ENCODE peak calls at places on chromosomes 13 and 19, in five cellular contexts. I is neuronal stem cell, O is trophoblast cell, M is H1, X is mesenchymal stem cell. P is an unnamed sample.

GRCh38 chr13:49400755-49401659 is 42.9 kb downstream of the CAB39L start:
- DNase-seq in X (peak; percentile 93), M (no peak), O (peak; percentile 70), I (peak; percentile 14), P (no peak)

GRCh38 chr19:11450570-11451326 is 15.3 kb downstream of the PRKCSH start:
- DNase-seq in X (no peak), O (no peak), I (no peak), M (no peak), P (peak; percentile 29)

GRCh38 chr13:36882829-36883390 is 37.1 kb downstream of the SMAD9 start:
- DNase-seq in O (no peak), M (no peak), X (no peak), I (no peak), P (no peak)

GRCh38 chr19:8221161-8221560 is 12.0 kb downstream of the CERS4 start:
- DNase-seq in X (no peak), M (no peak), I (no peak), O (no peak), P (no peak)

GRCh38 chr13:37023871-37024270 is 23.3 kb downstream of the EXOSC8 start:
- DNase-seq in I (no peak), M (no peak), X (peak; percentile 9), O (no peak), P (no peak)

GRCh38 chr19:44570984-44571684 is 41.7 kb upstream of the CEACAM20 start:
- DNase-seq in M (no peak), O (peak; percentile 75), I (peak; percentile 70), X (peak; percentile 83), P (peak; percentile 77)

GRCh38 chr19:42284641-42285341 is 15.7 kb downstream of the CIC start:
- DNase-seq in O (no peak), M (no peak), I (peak; percentile 29), X (peak; percentile 28), P (peak; percentile 35)

GRCh38 chr13:26584713-26585112 is 27.2 kb downstream of the WASF3 start:
- DNase-seq in I (no peak), X (peak; percentile 57), O (no peak), M (no peak), P (no peak)

GRCh38 chr19:19505669-19506326 is 9.6 kb downstream of the TSSK6 start:
- DNase-seq in O (no peak), I (no peak), X (no peak), M (no peak), P (no peak)

GRCh38 chr13:70792121-70792520 is 683.9 kb upstream of the KLHL1 start:
- DNase-seq in M (no peak), I (no peak), X (no peak), O (no peak), P (no peak)

GRCh38 chr13:75279834-75280369 is 202.1 kb downstream of the TBC1D4 start:
- DNase-seq in O (no peak), I (no peak), X (no peak), M (no peak), P (no peak)

GRCh38 chr13:30895773-30896172 is 10.3 kb upstream of the MEDAG start:
- DNase-seq in M (no peak), O (peak; percentile 63), X (peak; percentile 88), I (no peak), P (no peak)

GRCh38 chr13:57823704-57824103 is 192.2 kb downstream of the PCDH17 start:
- DNase-seq in M (no peak), O (no peak), I (no peak), X (no peak), P (no peak)

GRCh38 chr19:55455576-55456235 is 5.7 kb downstream of the ISOC2 start:
- DNase-seq in X (no peak), O (no peak), I (no peak), M (no peak), P (no peak)

GRCh38 chr13:30905932-30906383 is at the start of gene MEDAG:
- DNase-seq in M (no peak), X (peak; percentile 52), I (no peak), O (no peak), P (no peak)

GRCh38 chr19:17104679-17105078 is 29.1 kb downstream of the MYO9B start:
- DNase-seq in I (no peak), M (no peak), X (no peak), O (no peak), P (no peak)

GRCh38 chr13:60335531-60335930 is 61.5 kb upstream of the TDRD3 start:
- DNase-seq in X (peak; percentile 24), I (no peak), M (no peak), O (no peak), P (no peak)

GRCh38 chr19:366205-366783 is 21.7 kb upstream of the MIER2 start:
- DNase-seq in M (no peak), X (no peak), O (no peak), I (no peak), P (peak; percentile 12)

GRCh38 chr19:3857449-3858003 is 11.3 kb downstream of the ZFR2 start:
- DNase-seq in O (no peak), X (no peak), I (no peak), M (no peak), P (no peak)

GRCh38 chr19:41339936-41340335 is 13.8 kb downstream of the TGFB1 start:
- DNase-seq in X (peak; percentile 54), M (no peak), I (no peak), O (peak; percentile 51), P (no peak)

GRCh38 chr13:23707674-23708073 is 137.5 kb downstream of the TNFRSF19 start:
- DNase-seq in I (no peak), X (no peak), O (no peak), M (no peak), P (no peak)

GRCh38 chr13:46595918-46596315 is 42.9 kb downstream of the LRCH1 start:
- DNase-seq in X (no peak), M (no peak), I (no peak), O (no peak), P (no peak)

GRCh38 chr19:5211217-5211822 is 129.3 kb downstream of the PTPRS start:
- DNase-seq in M (no peak), X (no peak), O (no peak), I (no peak), P (no peak)

GRCh38 chr19:48539503-48540096 is 12.4 kb upstream of the SULT2B1 start:
- DNase-seq in O (peak; percentile 64), I (no peak), M (no peak), X (peak; percentile 36), P (no peak)

GRCh38 chr13:84821261-84821660 is 939.0 kb upstream of the SLITRK1 start:
- DNase-seq in I (no peak), O (no peak), X (no peak), M (no peak), P (no peak)

GRCh38 chr19:45476349-45476717 is 8.5 kb downstream of the FOSB start:
- DNase-seq in X (peak; percentile 95), O (peak; percentile 67), M (no peak), I (no peak), P (no peak)

GRCh38 chr13:39025433-39025839 is 12.5 kb downstream of the PROSER1 start:
- DNase-seq in M (no peak), I (no peak), O (no peak), X (no peak), P (no peak)

GRCh38 chr13:112781287-112781686 is 91.4 kb downstream of the ATP11A start:
- DNase-seq in X (no peak), M (no peak), I (no peak), O (no peak), P (no peak)

GRCh38 chr19:14349426-14349825 is 31.8 kb upstream of the ADGRE5 start:
- DNase-seq in O (no peak), X (no peak), M (no peak), I (no peak), P (no peak)

GRCh38 chr19:42596391-42597071 is 1.8 kb upstream of the CEACAM8 start:
- DNase-seq in M (no peak), X (no peak), O (peak; percentile 10), I (peak; percentile 33), P (peak; percentile 59)

GRCh38 chr19:47435196-47435595 is 15.9 kb upstream of the MEIS3 start:
- DNase-seq in X (no peak), M (no peak), I (no peak), O (no peak), P (no peak)

GRCh38 chr13:29954082-29955043 is 103.9 kb upstream of the UBL3 start:
- DNase-seq in M (no peak), X (no peak), O (no peak), I (no peak), P (no peak)

DNA sequence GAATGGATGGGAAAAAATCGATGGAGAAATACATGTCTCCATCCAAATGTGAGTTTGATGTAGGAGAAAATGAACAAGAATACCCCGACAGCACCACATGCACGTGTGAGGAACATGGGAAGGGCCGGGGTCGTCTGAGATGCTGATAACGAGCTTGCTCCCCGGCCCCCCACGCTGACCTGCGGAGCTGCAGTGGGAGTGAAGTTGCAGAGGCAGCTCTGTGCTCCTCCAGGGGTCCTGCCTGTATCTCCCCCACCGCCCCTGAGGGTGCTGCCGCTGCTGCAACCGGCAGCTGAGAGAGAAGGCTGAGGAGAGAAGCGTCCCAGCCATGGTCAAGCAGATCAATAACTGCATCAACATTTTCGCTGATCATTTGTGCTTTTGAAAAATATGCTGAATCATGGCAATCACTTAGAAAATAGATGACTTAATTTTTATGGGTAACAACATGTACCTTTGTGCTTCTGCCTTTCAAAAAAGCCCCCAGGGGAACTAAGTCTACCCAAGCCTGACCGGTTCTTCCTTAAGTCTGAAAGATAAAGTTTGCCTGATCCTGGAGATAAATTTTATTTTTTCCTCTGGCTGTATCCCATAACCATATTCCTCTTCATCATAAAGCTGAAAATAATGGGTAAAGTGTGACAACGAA is 18.2 kb upstream of the NAXD start:
- DNase-seq in X (no peak), O (no peak), M (no peak), I (no peak), P (no peak)
- H2BK12ac ChIP-seq in X (no peak overlapping the region), O (peak overlapping the region; percentile 72), M (no peak overlapping the region), I (no peak overlapping the region), P (no peak overlapping the region)

GRCh38 chr19:18197941-18198340 is 4.9 kb downstream of the MPV17L2 start:
- DNase-seq in X (no peak), I (no peak), O (no peak), M (no peak), P (no peak)

GRCh38 chr19:18198374-18198773 is 5.4 kb downstream of the MPV17L2 start:
- DNase-seq in M (no peak), I (no peak), X (no peak), O (no peak), P (no peak)

GRCh38 chr19:18194554-18195238 is 1.7 kb downstream of the MPV17L2 start:
- DNase-seq in X (peak; percentile 24), M (no peak), I (no peak), O (no peak), P (peak; percentile 77)

GRCh38 chr19:18197306-18197705 is 4.3 kb downstream of the MPV17L2 start:
- DNase-seq in O (no peak), M (no peak), I (no peak), X (no peak), P (no peak)

DNA sequence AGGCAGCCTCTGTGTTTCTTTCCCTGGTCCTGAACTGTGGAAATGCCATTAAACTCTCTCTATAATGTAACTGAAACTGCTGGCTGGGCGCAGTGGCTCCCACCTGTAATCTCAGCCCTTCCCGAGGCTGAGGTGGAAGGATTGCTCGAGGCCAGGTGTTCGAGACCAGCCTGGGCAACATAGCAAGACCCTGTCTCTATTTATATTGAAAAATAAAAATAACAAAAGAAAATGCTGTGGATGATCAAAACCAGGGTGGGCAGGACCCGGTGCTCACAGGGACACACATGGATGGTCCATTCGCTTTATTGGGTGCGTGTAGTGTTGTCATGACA is 3.5 kb downstream of the MPV17L2 start:
- DNase-seq in I (no peak), O (no peak), M (no peak), X (no peak), P (no peak)
- H2BK120ac ChIP-seq in I (no peak overlapping the region), O (no peak overlapping the region), M (no peak overlapping the region), X (no peak overlapping the region), P (no peak overlapping the region)

GRCh38 chr19:1489463-1489971 is 633 bp downstream of the PCSK4 start:
- DNase-seq in I (no peak), X (no peak), M (no peak), O (no peak), P (no peak)
- H3K27ac ChIP-seq in I (no peak overlapping the region), X (no peak overlapping the region), M (no peak overlapping the region), O (no peak overlapping the region), P (no peak overlapping the region)

GRCh38 chr13:34634443-34634842 is 307.6 kb upstream of the NBEA start:
- DNase-seq in O (no peak), M (no peak), I (no peak), X (no peak), P (no peak)
- H2BK12ac ChIP-seq in O (no peak overlapping the region), M (no peak overlapping the region), I (no peak overlapping the region), X (no peak overlapping the region), P (no peak overlapping the region)